ENCODE peak calls at places on chromosome 4, in nine cellular contexts. V is NB4, B is GM10248, F is GM12864, O is lower leg skin, W is prostate gland, I is mesothelial cell of epicardium, X is tibial artery, U is OCI-LY7. Y is an unnamed sample.

GRCh38 chr4:80264825-80265224 is 1.6 kb upstream of the FGF5 start:
- DNase-seq in U (no peak), V (no peak), B (no peak), W (no peak), X (no peak), F (no peak), I (no peak), O (no peak), Y (no peak)

GRCh38 chr4:55086561-55086960 is 38.8 kb downstream of the KDR start:
- DNase-seq in F (no peak), O (no peak), V (no peak), X (no peak), W (no peak), B (no peak), I (no peak), U (no peak), Y (no peak)

GRCh38 chr4:69060651-69061308 is 35.5 kb upstream of the UGT2B7 start:
- DNase-seq in B (no peak), W (no peak), U (peak), X (no peak), O (no peak), V (peak), I (no peak), F (no peak), Y (no peak)

GRCh38 chr4:158193171-158193749 is 17.0 kb upstream of the TMEM144 start:
- DNase-seq in X (no peak), B (no peak), I (no peak), V (peak), W (no peak), O (no peak), F (no peak), U (peak), Y (no peak)

GRCh38 chr4:4880492-4880891 is 21.0 kb downstream of the MSX1 start:
- DNase-seq in W (no peak), I (no peak), U (peak), F (no peak), B (no peak), O (no peak), X (no peak), V (no peak), Y (no peak)

GRCh38 chr4:40317921-40318658 is 17.0 kb upstream of the CHRNA9 start:
- DNase-seq in B (no peak), O (no peak), I (no peak), X (no peak), U (no peak), V (no peak), F (no peak), W (no peak), Y (no peak)

GRCh38 chr4:187128226-187128625 is 404.6 kb upstream of the FAT1 start:
- DNase-seq in W (no peak), B (no peak), X (no peak), O (no peak), V (no peak), F (no peak), I (no peak), U (no peak), Y (no peak)

GRCh38 chr4:180640193-180640592 is 1603.0 kb upstream of the TENM3 start:
- DNase-seq in B (no peak), O (no peak), X (no peak), I (no peak), U (no peak), W (no peak), V (no peak), F (no peak), Y (no peak)

GRCh38 chr4:153676491-153676890 is 7.6 kb upstream of the TLR2 start:
- DNase-seq in I (no peak), X (no peak), O (no peak), U (no peak), V (no peak), B (no peak), W (no peak), F (no peak), Y (no peak)

GRCh38 chr4:158010346-158010745 is 162.5 kb downstream of the GASK1B start:
- DNase-seq in W (no peak), O (no peak), I (no peak), F (no peak), U (no peak), X (no peak), V (no peak), B (no peak), Y (no peak)

GRCh38 chr4:38157592-38157991 is 197.4 kb downstream of the PTTG2 start:
- DNase-seq in V (no peak), F (no peak), U (no peak), W (no peak), O (peak), B (no peak), X (no peak), I (no peak), Y (no peak)

GRCh38 chr4:82482387-82482786 is 52.0 kb downstream of the ENOPH1 start:
- DNase-seq in I (no peak), X (no peak), W (no peak), F (no peak), B (no peak), O (no peak), U (no peak), V (no peak), Y (no peak)

GRCh38 chr4:100781433-100781832 is 263.6 kb upstream of the EMCN start:
- DNase-seq in I (no peak), X (no peak), F (no peak), U (no peak), V (no peak), W (no peak), O (no peak), B (no peak), Y (no peak)

GRCh38 chr4:6594826-6595355 is 19.9 kb downstream of the MAN2B2 start:
- DNase-seq in U (no peak), W (no peak), I (no peak), O (no peak), F (no peak), X (no peak), V (no peak), B (no peak), Y (no peak)

GRCh38 chr4:24192018-24192641 is 302.3 kb upstream of the PPARGC1A start:
- DNase-seq in W (no peak), I (no peak), F (no peak), O (no peak), V (no peak), U (no peak), B (no peak), X (no peak), Y (no peak)

GRCh38 chr4:82823062-82823461 is 24.5 kb upstream of the SCD5 start:
- DNase-seq in X (no peak), O (no peak), F (no peak), I (no peak), U (no peak), B (no peak), W (no peak), V (no peak), Y (no peak)

GRCh38 chr4:1416051-1416947 is 10.1 kb upstream of the NKX1-1 start:
- DNase-seq in W (no peak), F (no peak), B (no peak), O (no peak), X (no peak), I (peak), V (no peak), U (no peak), Y (no peak)

GRCh38 chr4:53508446-53508845 is 82.8 kb downstream of the LNX1 start:
- DNase-seq in U (no peak), W (no peak), O (no peak), B (no peak), F (no peak), V (no peak), I (no peak), X (no peak), Y (no peak)

GRCh38 chr4:80393246-80393969 is 57.9 kb downstream of the CFAP299 start:
- DNase-seq in X (no peak), W (no peak), F (no peak), B (no peak), I (no peak), O (no peak), V (no peak), U (no peak), Y (no peak)

GRCh38 chr4:89539374-89539773 is 231.8 kb upstream of the GPRIN3 start:
- DNase-seq in X (no peak), W (no peak), B (no peak), O (no peak), I (no peak), U (no peak), F (no peak), V (no peak), Y (no peak)

GRCh38 chr4:86521373-86521969 is 72.6 kb upstream of the PTPN13 start:
- DNase-seq in B (no peak), X (no peak), V (peak), U (no peak), I (no peak), O (no peak), F (no peak), W (no peak), Y (no peak)

GRCh38 chr4:20421586-20421985 is 169.9 kb downstream of the SLIT2 start:
- DNase-seq in X (no peak), U (no peak), W (no peak), B (no peak), O (no peak), V (no peak), I (no peak), F (no peak), Y (no peak)

GRCh38 chr4:48127231-48127881 is 6.7 kb downstream of the TXK start:
- DNase-seq in X (no peak), W (peak), U (no peak), O (no peak), I (no peak), F (no peak), V (no peak), B (no peak), Y (no peak)

GRCh38 chr4:134762053-134762452 is 560.5 kb upstream of the PABPC4L start:
- DNase-seq in I (no peak), F (no peak), B (no peak), O (no peak), X (no peak), U (peak), W (no peak), V (peak), Y (no peak)
- TF ChIP-seq CTCF in I (no peak), F (peak), B (peak), O (no peak), X (no peak), U (peak), W (no peak), V (no peak), Y (no peak)

GRCh38 chr4:176150283-176150682 is 45.1 kb downstream of the SPATA4 start:
- DNase-seq in F (no peak), B (peak), I (no peak), X (no peak), U (peak), O (no peak), W (no peak), V (peak), Y (no peak)
- TF ChIP-seq CTCF in F (no peak), B (no peak), I (no peak), X (peak), U (peak), O (no peak), W (no peak), V (no peak), Y (peak)

GRCh38 chr4:122480023-122480422 is 23.5 kb upstream of the IL2 start:
- DNase-seq in X (no peak), V (peak), B (no peak), U (no peak), F (no peak), I (no peak), W (no peak), O (no peak), Y (no peak)

GRCh38 chr4:122476126-122476525 is 19.6 kb upstream of the IL2 start:
- DNase-seq in U (no peak), X (no peak), W (no peak), B (no peak), O (no peak), V (no peak), I (no peak), F (no peak), Y (no peak)

GRCh38 chr4:122475233-122475632 is 18.7 kb upstream of the IL2 start:
- DNase-seq in I (no peak), W (no peak), V (no peak), F (no peak), B (no peak), O (no peak), U (no peak), X (no peak), Y (no peak)

GRCh38 chr4:122480655-122481487 is 24.3 kb upstream of the IL2 start:
- DNase-seq in X (no peak), W (no peak), U (no peak), V (peak), I (no peak), B (no peak), F (no peak), O (no peak), Y (no peak)

DNA sequence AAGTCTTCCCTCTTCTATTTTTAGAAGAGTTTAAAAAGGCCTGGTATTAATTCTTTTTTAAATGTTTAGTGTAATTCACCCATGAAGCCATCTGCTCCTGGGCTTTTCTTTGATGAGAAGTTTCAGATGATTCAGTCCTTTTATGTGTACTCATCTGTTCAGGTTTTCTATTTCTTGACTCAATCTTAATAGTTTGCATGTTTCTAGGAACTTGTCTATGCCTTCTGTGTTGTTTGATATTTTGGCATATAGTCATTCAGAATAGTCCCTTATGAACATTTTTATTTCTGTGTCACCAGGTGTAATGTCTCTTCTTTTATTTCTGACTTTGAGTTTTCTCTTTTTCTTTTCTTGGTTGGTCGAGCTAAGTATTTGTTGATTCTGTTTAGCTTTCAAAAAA is 20.2 kb upstream of the IL2 start:
- DNase-seq in W (no peak), O (no peak), B (no peak), X (no peak), F (no peak), U (no peak), V (no peak), I (no peak), Y (no peak)
- TF ChIP-seq CTCF in W (no peak), O (no peak), B (no peak), X (no peak), F (no peak), U (no peak), V (no peak), I (no peak), Y (no peak)

DNA sequence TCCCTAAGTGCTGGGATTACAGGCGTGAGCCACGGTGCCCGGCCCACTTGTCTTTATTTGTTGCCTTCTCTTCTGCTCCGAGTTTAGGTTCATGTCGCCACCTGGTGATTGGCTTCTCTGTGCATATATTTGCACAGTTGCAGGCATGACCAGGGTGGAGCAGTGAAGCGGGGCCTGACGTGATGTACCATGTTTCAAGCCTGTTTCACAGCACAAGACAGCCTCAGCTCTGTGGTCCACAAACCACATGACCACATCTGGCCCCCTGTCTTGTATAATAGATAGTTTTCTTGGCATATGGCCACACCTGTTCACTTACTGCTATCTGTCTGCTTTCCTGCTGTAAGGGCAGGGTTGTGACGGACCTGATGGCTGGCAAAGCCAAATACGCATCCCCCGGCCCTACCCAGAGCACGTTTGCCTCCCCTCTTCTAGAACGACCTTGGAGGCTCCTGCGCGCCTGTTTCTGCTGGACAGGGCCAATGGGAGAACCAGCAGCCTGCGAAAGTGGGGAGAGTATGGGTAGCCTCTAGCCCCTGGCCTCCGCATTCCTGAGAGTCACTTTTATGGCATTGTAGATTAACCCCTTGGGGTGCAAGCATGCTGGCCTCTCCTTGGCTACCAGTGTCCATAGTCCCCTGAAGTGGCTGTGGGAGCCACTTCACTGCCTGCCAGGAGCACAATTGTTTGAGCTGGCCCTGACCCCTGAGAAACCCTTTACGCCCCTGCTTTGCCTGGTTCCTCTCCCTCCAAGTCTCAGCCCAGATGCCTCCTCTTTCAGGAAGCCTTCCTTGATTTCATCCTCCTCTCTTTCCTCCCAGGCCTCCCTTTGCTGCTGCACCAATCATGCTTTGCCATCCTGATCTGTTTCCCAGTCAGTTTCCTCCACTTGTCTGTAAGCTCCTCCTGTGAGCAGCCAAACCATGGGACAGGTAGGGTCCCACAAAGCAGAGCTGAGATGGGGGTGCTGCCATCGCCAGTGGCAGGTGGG is 6.0 kb upstream of the SH3TC1 start:
- DNase-seq in B (peak), I (no peak), U (peak), X (no peak), W (peak), O (peak), F (peak), V (peak), Y (no peak)
- TF ChIP-seq CTCF in B (peak), I (no peak), U (peak), X (no peak), W (peak), O (no peak), F (peak), V (peak), Y (no peak)

DNA sequence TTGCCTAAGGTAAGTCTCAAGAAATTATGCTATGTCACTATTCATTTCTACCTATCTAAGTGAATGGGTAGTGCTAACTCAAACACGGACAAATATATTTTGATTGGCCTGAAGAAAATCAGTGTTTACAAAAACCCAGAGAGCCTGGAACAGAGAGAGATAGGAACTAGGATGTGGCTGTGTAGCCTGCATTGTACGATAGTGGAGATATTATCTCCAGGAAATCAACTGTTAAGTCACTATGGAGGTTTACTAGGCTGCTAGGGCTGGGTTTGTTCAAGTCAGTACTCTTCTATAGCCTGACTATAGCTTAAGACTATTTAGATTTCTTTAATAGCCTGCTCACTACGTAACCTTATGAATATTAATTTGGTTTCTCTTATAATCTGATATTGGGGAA is 127.9 kb downstream of the TACR3 start:
- DNase-seq in W (no peak), I (no peak), O (no peak), X (no peak), V (no peak), B (no peak), U (no peak), F (no peak), Y (no peak)
- TF ChIP-seq CTCF in W (no peak), I (no peak), O (no peak), X (no peak), V (no peak), B (no peak), U (no peak), F (no peak), Y (no peak)

Y was measured in thoracic aorta.